ENCODE peak calls at places on chromosomes 7 and 10, in six cellular contexts. One of them, this sample, is unnamed.

GRCh38 chr7:98531717-98532116 is 85.4 kb upstream of the NPTX2 start:
- DNase-seq in naive thymus-derived CD8-positive, alpha-beta T cell: no peak
- DNase-seq in EL: no peak
- DNase-seq in cardiac muscle cell: no peak
- DNase-seq in aorta: no peak
- DNase-seq in DMS153: no peak
- DNase-seq in this sample: no peak

GRCh38 chr7:36546331-36546730 is 156.7 kb downstream of the ANLN start:
- DNase-seq in naive thymus-derived CD8-positive, alpha-beta T cell: no peak
- DNase-seq in EL: no peak
- DNase-seq in cardiac muscle cell: no peak
- DNase-seq in aorta: no peak
- DNase-seq in DMS153: no peak
- DNase-seq in this sample: no peak

GRCh38 chr7:75639071-75639892 is 99.5 kb downstream of the HIP1 start:
- DNase-seq in naive thymus-derived CD8-positive, alpha-beta T cell: peak; percentile 36
- DNase-seq in EL: peak; percentile 30
- DNase-seq in cardiac muscle cell: peak; percentile 68
- DNase-seq in aorta: peak; percentile 73
- DNase-seq in DMS153: no peak
- DNase-seq in this sample: no peak

GRCh38 chr7:47405921-47406765 is 175.8 kb downstream of the TNS3 start:
- DNase-seq in naive thymus-derived CD8-positive, alpha-beta T cell: no peak
- DNase-seq in EL: peak; percentile 19
- DNase-seq in cardiac muscle cell: no peak
- DNase-seq in aorta: peak; percentile 80
- DNase-seq in DMS153: no peak
- DNase-seq in this sample: no peak

GRCh38 chr7:26156454-26157365 is 4.7 kb downstream of the NFE2L3 start:
- DNase-seq in naive thymus-derived CD8-positive, alpha-beta T cell: peak; percentile 37
- DNase-seq in EL: peak; percentile 94
- DNase-seq in cardiac muscle cell: no peak
- DNase-seq in aorta: no peak
- DNase-seq in DMS153: no peak
- DNase-seq in this sample: no peak

GRCh38 chr7:92904292-92905131 is 68.1 kb upstream of the CDK6 start:
- DNase-seq in naive thymus-derived CD8-positive, alpha-beta T cell: peak; percentile 49
- DNase-seq in EL: peak; percentile 98
- DNase-seq in cardiac muscle cell: no peak
- DNase-seq in aorta: no peak
- DNase-seq in DMS153: no peak
- DNase-seq in this sample: no peak

GRCh38 chr7:150966002-150966401 is 12.1 kb downstream of the KCNH2 start:
- DNase-seq in naive thymus-derived CD8-positive, alpha-beta T cell: no peak
- DNase-seq in EL: no peak
- DNase-seq in cardiac muscle cell: peak; percentile 80
- DNase-seq in aorta: no peak
- DNase-seq in DMS153: no peak
- DNase-seq in this sample: no peak

GRCh38 chr10:76257816-76258215 is 826.4 kb downstream of the LRMDA start:
- DNase-seq in naive thymus-derived CD8-positive, alpha-beta T cell: no peak
- DNase-seq in EL: no peak
- DNase-seq in cardiac muscle cell: no peak
- DNase-seq in aorta: no peak
- DNase-seq in DMS153: no peak
- DNase-seq in this sample: no peak

GRCh38 chr10:48511855-48512191 is 93.0 kb downstream of the ARHGAP22 start:
- DNase-seq in naive thymus-derived CD8-positive, alpha-beta T cell: no peak
- DNase-seq in EL: no peak
- DNase-seq in cardiac muscle cell: no peak
- DNase-seq in aorta: no peak
- DNase-seq in DMS153: no peak
- DNase-seq in this sample: no peak

GRCh38 chr7:28408105-28408973 is 4.0 kb upstream of the CREB5 start:
- DNase-seq in naive thymus-derived CD8-positive, alpha-beta T cell: no peak
- DNase-seq in EL: no peak
- DNase-seq in cardiac muscle cell: peak; percentile 45
- DNase-seq in aorta: no peak
- DNase-seq in DMS153: no peak
- DNase-seq in this sample: no peak

GRCh38 chr7:1123721-1124120 is 35.8 kb downstream of the GPER1 start:
- DNase-seq in naive thymus-derived CD8-positive, alpha-beta T cell: no peak
- DNase-seq in EL: no peak
- DNase-seq in cardiac muscle cell: peak; percentile 81
- DNase-seq in aorta: peak; percentile 94
- DNase-seq in DMS153: no peak
- DNase-seq in this sample: no peak

GRCh38 chr7:87476179-87476557 is 688 bp upstream of the ABCB4 start:
- DNase-seq in naive thymus-derived CD8-positive, alpha-beta T cell: no peak
- DNase-seq in EL: no peak
- DNase-seq in cardiac muscle cell: no peak
- DNase-seq in aorta: no peak
- DNase-seq in DMS153: no peak
- DNase-seq in this sample: no peak

This sample was measured in esophagus squamous epithelium.